ENCODE peak calls at places on chromosomes 12 and 14, in seven cellular contexts. K is kidney glomerular epithelial cell; J is T-cell; V is pancreas; B is activated CD4-positive, CD25-positive, alpha-beta regulatory T cell; C is cortex of kidney; Q is NCI-H226. T is an unnamed sample.

GRCh38 chr12:76422878-76423438 is 74.7 kb upstream of the BBS10 start:
- DNase-seq in K (no peak), J (no peak), V (no peak), B (no peak), C (no peak), Q (peak; percentile 31), T (no peak)

GRCh38 chr12:105485926-105486325 is 155.4 kb downstream of the C12orf75 start:
- DNase-seq in K (no peak), J (no peak), V (no peak), B (no peak), C (no peak), Q (peak; percentile 19), T (no peak)

GRCh38 chr12:12415886-12416285 is 59.0 kb downstream of the BORCS5 start:
- DNase-seq in K (no peak), J (no peak), V (no peak), B (no peak), C (no peak), Q (no peak), T (no peak)

GRCh38 chr14:103281496-103282231 is 52.4 kb upstream of the EIF5 start:
- DNase-seq in K (peak; percentile 33), J (no peak), V (no peak), B (no peak), C (no peak), Q (peak; percentile 58), T (no peak)

GRCh38 chr14:35257809-35258208 is 34.4 kb upstream of the PSMA6 start:
- DNase-seq in K (no peak), J (no peak), V (no peak), B (no peak), C (no peak), Q (peak; percentile 52), T (no peak)

GRCh38 chr12:2051700-2052625 is 824 bp upstream of the CACNA1C start:
- DNase-seq in K (no peak), J (no peak), V (no peak), B (no peak), C (no peak), Q (no peak), T (no peak)

GRCh38 chr14:94362614-94363133 is 25.7 kb downstream of the SERPINA1 start:
- DNase-seq in K (no peak), J (no peak), V (no peak), B (no peak), C (no peak), Q (no peak), T (no peak)

GRCh38 chr14:68841030-68841809 is 48.4 kb upstream of the ZFP36L1 start:
- DNase-seq in K (no peak), J (peak; percentile 36), V (no peak), B (no peak), C (no peak), Q (no peak), T (no peak)

GRCh38 chr12:107395817-107396216 is 289.8 kb upstream of the PWP1 start:
- DNase-seq in K (no peak), J (no peak), V (no peak), B (no peak), C (no peak), Q (no peak), T (no peak)

GRCh38 chr12:91053951-91054715 is 3.7 kb downstream of the KERA start:
- DNase-seq in K (no peak), J (no peak), V (no peak), B (no peak), C (no peak), Q (peak; percentile 47), T (no peak)

GRCh38 chr14:102969901-102970300 is 47.4 kb downstream of the AMN start:
- DNase-seq in K (no peak), J (no peak), V (no peak), B (no peak), C (no peak), Q (no peak), T (no peak)

GRCh38 chr12:88556213-88556612 is 24.1 kb downstream of the KITLG start:
- DNase-seq in K (no peak), J (no peak), V (no peak), B (no peak), C (no peak), Q (no peak), T (no peak)

GRCh38 chr12:124545508-124546418 is 21.6 kb downstream of the NCOR2 start:
- DNase-seq in K (peak; percentile 57), J (no peak), V (no peak), B (no peak), C (no peak), Q (no peak), T (no peak)

GRCh38 chr14:50321009-50321660 is 9.0 kb downstream of the DMAC2L start:
- DNase-seq in K (peak; percentile 91), J (peak; percentile 71), V (peak; percentile 64), B (peak; percentile 17), C (no peak), Q (peak; percentile 98), T (peak; percentile 57)

T was measured in naive thymus-derived CD4-positive, alpha-beta T cell.